ENCODE peak calls at places on chromosomes 11 and 22, in nine cellular contexts. L is bronchial epithelial cell; K is AG09319; O is memory B cell; I is Caco-2; H is effector CD4-positive, alpha-beta T cell; U is activated T-cell treated with anti-CD3 and anti-CD28 coated beads, Interleukin-2, amount 50 U/mL, for 1 hour; A is skeletal muscle cell; R is left lung. X is an unnamed sample.

GRCh38 chr11:73012121-73012863 is 129.8 kb downstream of the FCHSD2 start:
- DNase-seq in L (peak), K (peak), O (no peak), I (no peak), H (no peak), U (no peak), A (no peak), R (no peak), X (no peak)

GRCh38 chr11:57100638-57101312 is 81.0 kb upstream of the LRRC55 start:
- DNase-seq in L (no peak), K (no peak), O (no peak), I (no peak), H (no peak), U (no peak), A (no peak), R (no peak), X (no peak)

GRCh38 chr11:46112961-46113617 is 8.2 kb downstream of the PHF21A start:
- DNase-seq in L (peak), K (no peak), O (no peak), I (peak), H (peak), U (no peak), A (peak), R (no peak), X (no peak)

GRCh38 chr11:67572747-67573419 is 10.7 kb upstream of the GSTP1 start:
- DNase-seq in L (peak), K (peak), O (no peak), I (peak), H (no peak), U (peak), A (no peak), R (no peak), X (no peak)

GRCh38 chr11:70399681-70400112 is 1.4 kb downstream of the CTTN start:
- DNase-seq in L (peak), K (peak), O (no peak), I (peak), H (no peak), U (no peak), A (peak), R (peak), X (peak)

GRCh38 chr11:72738199-72739141 is 13.7 kb downstream of the ARAP1 start:
- DNase-seq in L (peak), K (no peak), O (peak), I (no peak), H (no peak), U (no peak), A (no peak), R (peak), X (peak)

GRCh38 chr22:44204937-44205712 is 24.4 kb downstream of the PARVG start:
- DNase-seq in L (no peak), K (no peak), O (peak), I (no peak), H (no peak), U (peak), A (no peak), R (no peak), X (peak)

GRCh38 chr11:102314784-102315183 is 2.5 kb upstream of the BIRC3 start:
- DNase-seq in L (no peak), K (no peak), O (no peak), I (no peak), H (no peak), U (no peak), A (no peak), R (no peak), X (no peak)

GRCh38 chr11:115616941-115617340 is 112.7 kb upstream of the CADM1 start:
- DNase-seq in L (no peak), K (peak), O (no peak), I (no peak), H (no peak), U (no peak), A (peak), R (peak), X (peak)

GRCh38 chr11:13929551-13929950 is 33.0 kb upstream of the SPON1 start:
- DNase-seq in L (no peak), K (no peak), O (no peak), I (no peak), H (no peak), U (no peak), A (no peak), R (no peak), X (no peak)

GRCh38 chr22:49783036-49783746 is 44.5 kb downstream of the BRD1 start:
- DNase-seq in L (peak), K (no peak), O (no peak), I (no peak), H (no peak), U (no peak), A (no peak), R (peak), X (no peak)